ENCODE peak calls at places on chromosomes 1 and 21, in nine cellular contexts. One of them, this sample, is unnamed.

GRCh38 chr21:31731802-31732537 is at the start of gene SCAF4:
- DNase-seq in suprapubic skin: peak; percentile 91
- DNase-seq in fibroblast of the aortic adventitia: peak; percentile 84
- DNase-seq in foreskin fibroblast: peak; percentile 88
- DNase-seq in fibroblast of villous mesenchyme: peak; percentile 91
- DNase-seq in sigmoid colon: peak; percentile 94
- DNase-seq in endodermal cell: peak; percentile 96
- DNase-seq in lower lobe of right lung: peak; percentile 94
- DNase-seq in CD8-positive, alpha-beta T cell: peak; percentile 88
- DNase-seq in this sample: no peak

GRCh38 chr1:89607888-89608626 is 24.9 kb upstream of the LRRC8C start:
- DNase-seq in suprapubic skin: no peak
- DNase-seq in fibroblast of the aortic adventitia: no peak
- DNase-seq in foreskin fibroblast: no peak
- DNase-seq in fibroblast of villous mesenchyme: peak; percentile 69
- DNase-seq in sigmoid colon: no peak
- DNase-seq in endodermal cell: no peak
- DNase-seq in lower lobe of right lung: no peak
- DNase-seq in CD8-positive, alpha-beta T cell: peak; percentile 76
- DNase-seq in this sample: no peak

GRCh38 chr1:112007169-112007568 is 17.7 kb upstream of the KCND3 start:
- DNase-seq in suprapubic skin: no peak
- DNase-seq in fibroblast of the aortic adventitia: no peak
- DNase-seq in foreskin fibroblast: no peak
- DNase-seq in fibroblast of villous mesenchyme: no peak
- DNase-seq in sigmoid colon: no peak
- DNase-seq in endodermal cell: no peak
- DNase-seq in lower lobe of right lung: no peak
- DNase-seq in CD8-positive, alpha-beta T cell: no peak
- DNase-seq in this sample: no peak

GRCh38 chr1:1973716-1974642 is 29.6 kb downstream of the CFAP74 start:
- DNase-seq in suprapubic skin: no peak
- DNase-seq in fibroblast of the aortic adventitia: no peak
- DNase-seq in foreskin fibroblast: no peak
- DNase-seq in fibroblast of villous mesenchyme: no peak
- DNase-seq in sigmoid colon: no peak
- DNase-seq in endodermal cell: peak; percentile 49
- DNase-seq in lower lobe of right lung: no peak
- DNase-seq in CD8-positive, alpha-beta T cell: no peak
- DNase-seq in this sample: no peak

GRCh38 chr1:204442376-204443259 is 31.0 kb upstream of the PPP1R15B start:
- DNase-seq in suprapubic skin: no peak
- DNase-seq in fibroblast of the aortic adventitia: no peak
- DNase-seq in foreskin fibroblast: no peak
- DNase-seq in fibroblast of villous mesenchyme: peak; percentile 43
- DNase-seq in sigmoid colon: no peak
- DNase-seq in endodermal cell: no peak
- DNase-seq in lower lobe of right lung: no peak
- DNase-seq in CD8-positive, alpha-beta T cell: no peak
- DNase-seq in this sample: no peak

GRCh38 chr21:15986277-15986676 is 256.5 kb downstream of the USP25 start:
- DNase-seq in suprapubic skin: no peak
- DNase-seq in fibroblast of the aortic adventitia: peak; percentile 46
- DNase-seq in foreskin fibroblast: no peak
- DNase-seq in fibroblast of villous mesenchyme: no peak
- DNase-seq in sigmoid colon: no peak
- DNase-seq in endodermal cell: no peak
- DNase-seq in lower lobe of right lung: no peak
- DNase-seq in CD8-positive, alpha-beta T cell: no peak
- DNase-seq in this sample: no peak

GRCh38 chr1:5830771-5831599 is 161.2 kb downstream of the NPHP4 start:
- DNase-seq in suprapubic skin: no peak
- DNase-seq in fibroblast of the aortic adventitia: no peak
- DNase-seq in foreskin fibroblast: no peak
- DNase-seq in fibroblast of villous mesenchyme: no peak
- DNase-seq in sigmoid colon: no peak
- DNase-seq in endodermal cell: peak; percentile 97
- DNase-seq in lower lobe of right lung: no peak
- DNase-seq in CD8-positive, alpha-beta T cell: no peak
- DNase-seq in this sample: no peak

GRCh38 chr1:178628637-178629548 is 96.2 kb upstream of the RALGPS2 start:
- DNase-seq in suprapubic skin: no peak
- DNase-seq in fibroblast of the aortic adventitia: peak; percentile 90
- DNase-seq in foreskin fibroblast: peak; percentile 77
- DNase-seq in fibroblast of villous mesenchyme: peak; percentile 62
- DNase-seq in sigmoid colon: no peak
- DNase-seq in endodermal cell: peak; percentile 78
- DNase-seq in lower lobe of right lung: no peak
- DNase-seq in CD8-positive, alpha-beta T cell: no peak
- DNase-seq in this sample: no peak

GRCh38 chr21:29302340-29302991 is 3.7 kb downstream of the BACH1 start:
- DNase-seq in suprapubic skin: no peak
- DNase-seq in fibroblast of the aortic adventitia: peak; percentile 20
- DNase-seq in foreskin fibroblast: no peak
- DNase-seq in fibroblast of villous mesenchyme: peak; percentile 45
- DNase-seq in sigmoid colon: no peak
- DNase-seq in endodermal cell: no peak
- DNase-seq in lower lobe of right lung: no peak
- DNase-seq in CD8-positive, alpha-beta T cell: no peak
- DNase-seq in this sample: peak; percentile 69

GRCh38 chr21:36661511-36662309 is 37.2 kb upstream of the SIM2 start:
- DNase-seq in suprapubic skin: no peak
- DNase-seq in fibroblast of the aortic adventitia: peak; percentile 28
- DNase-seq in foreskin fibroblast: peak; percentile 12
- DNase-seq in fibroblast of villous mesenchyme: peak; percentile 50
- DNase-seq in sigmoid colon: no peak
- DNase-seq in endodermal cell: peak; percentile 82
- DNase-seq in lower lobe of right lung: no peak
- DNase-seq in CD8-positive, alpha-beta T cell: no peak
- DNase-seq in this sample: peak; percentile 23

GRCh38 chr1:68198752-68199151 is 33.6 kb downstream of the WLS start:
- DNase-seq in suprapubic skin: no peak
- DNase-seq in fibroblast of the aortic adventitia: peak; percentile 57
- DNase-seq in foreskin fibroblast: no peak
- DNase-seq in fibroblast of villous mesenchyme: no peak
- DNase-seq in sigmoid colon: no peak
- DNase-seq in endodermal cell: no peak
- DNase-seq in lower lobe of right lung: no peak
- DNase-seq in CD8-positive, alpha-beta T cell: no peak
- DNase-seq in this sample: no peak

GRCh38 chr1:152515454-152515823 is 1.2 kb downstream of the CRCT1 start:
- DNase-seq in suprapubic skin: no peak
- DNase-seq in fibroblast of the aortic adventitia: peak; percentile 8
- DNase-seq in foreskin fibroblast: no peak
- DNase-seq in fibroblast of villous mesenchyme: no peak
- DNase-seq in sigmoid colon: no peak
- DNase-seq in endodermal cell: no peak
- DNase-seq in lower lobe of right lung: no peak
- DNase-seq in CD8-positive, alpha-beta T cell: no peak
- DNase-seq in this sample: no peak

GRCh38 chr21:17610862-17611261 is 1.8 kb downstream of the BTG3 start:
- DNase-seq in suprapubic skin: no peak
- DNase-seq in fibroblast of the aortic adventitia: no peak
- DNase-seq in foreskin fibroblast: no peak
- DNase-seq in fibroblast of villous mesenchyme: peak; percentile 44
- DNase-seq in sigmoid colon: peak; percentile 65
- DNase-seq in endodermal cell: no peak
- DNase-seq in lower lobe of right lung: no peak
- DNase-seq in CD8-positive, alpha-beta T cell: no peak
- DNase-seq in this sample: no peak

GRCh38 chr21:17752171-17752570 is 67.0 kb downstream of the C21orf91 start:
- DNase-seq in suprapubic skin: no peak
- DNase-seq in fibroblast of the aortic adventitia: no peak
- DNase-seq in foreskin fibroblast: no peak
- DNase-seq in fibroblast of villous mesenchyme: no peak
- DNase-seq in sigmoid colon: no peak
- DNase-seq in endodermal cell: no peak
- DNase-seq in lower lobe of right lung: no peak
- DNase-seq in CD8-positive, alpha-beta T cell: no peak
- DNase-seq in this sample: no peak

GRCh38 chr1:17018849-17019248 is 7.1 kb upstream of the ATP13A2 start:
- DNase-seq in suprapubic skin: no peak
- DNase-seq in fibroblast of the aortic adventitia: no peak
- DNase-seq in foreskin fibroblast: no peak
- DNase-seq in fibroblast of villous mesenchyme: no peak
- DNase-seq in sigmoid colon: no peak
- DNase-seq in endodermal cell: peak; percentile 13
- DNase-seq in lower lobe of right lung: no peak
- DNase-seq in CD8-positive, alpha-beta T cell: no peak
- DNase-seq in this sample: no peak

GRCh38 chr1:109620396-109620817 is 770 bp downstream of the AMPD2 start:
- DNase-seq in suprapubic skin: peak; percentile 81
- DNase-seq in fibroblast of the aortic adventitia: peak; percentile 64
- DNase-seq in foreskin fibroblast: peak; percentile 65
- DNase-seq in fibroblast of villous mesenchyme: peak; percentile 72
- DNase-seq in sigmoid colon: peak; percentile 77
- DNase-seq in endodermal cell: peak; percentile 79
- DNase-seq in lower lobe of right lung: no peak
- DNase-seq in CD8-positive, alpha-beta T cell: no peak
- DNase-seq in this sample: no peak

GRCh38 chr1:243325305-243325890 is 69.6 kb downstream of the SDCCAG8 start:
- DNase-seq in suprapubic skin: no peak
- DNase-seq in fibroblast of the aortic adventitia: peak; percentile 86
- DNase-seq in foreskin fibroblast: peak; percentile 36
- DNase-seq in fibroblast of villous mesenchyme: peak; percentile 83
- DNase-seq in sigmoid colon: no peak
- DNase-seq in endodermal cell: no peak
- DNase-seq in lower lobe of right lung: no peak
- DNase-seq in CD8-positive, alpha-beta T cell: no peak
- DNase-seq in this sample: peak; percentile 26

GRCh38 chr1:29471487-29472313 is 235.4 kb downstream of the PTPRU start:
- DNase-seq in suprapubic skin: peak; percentile 59
- DNase-seq in fibroblast of the aortic adventitia: no peak
- DNase-seq in foreskin fibroblast: no peak
- DNase-seq in fibroblast of villous mesenchyme: no peak
- DNase-seq in sigmoid colon: peak; percentile 39
- DNase-seq in endodermal cell: peak; percentile 72
- DNase-seq in lower lobe of right lung: no peak
- DNase-seq in CD8-positive, alpha-beta T cell: no peak
- DNase-seq in this sample: no peak

GRCh38 chr21:37181059-37181458 is 86.1 kb downstream of the VPS26C start:
- DNase-seq in suprapubic skin: no peak
- DNase-seq in fibroblast of the aortic adventitia: no peak
- DNase-seq in foreskin fibroblast: no peak
- DNase-seq in fibroblast of villous mesenchyme: no peak
- DNase-seq in sigmoid colon: no peak
- DNase-seq in endodermal cell: no peak
- DNase-seq in lower lobe of right lung: no peak
- DNase-seq in CD8-positive, alpha-beta T cell: no peak
- DNase-seq in this sample: no peak

GRCh38 chr1:37865348-37866119 is 6.1 kb upstream of the MTF1 start:
- DNase-seq in suprapubic skin: no peak
- DNase-seq in fibroblast of the aortic adventitia: peak; percentile 62
- DNase-seq in foreskin fibroblast: no peak
- DNase-seq in fibroblast of villous mesenchyme: no peak
- DNase-seq in sigmoid colon: no peak
- DNase-seq in endodermal cell: no peak
- DNase-seq in lower lobe of right lung: no peak
- DNase-seq in CD8-positive, alpha-beta T cell: no peak
- DNase-seq in this sample: no peak

GRCh38 chr1:46399307-46399706 is 5.2 kb downstream of the FAAH start:
- DNase-seq in suprapubic skin: no peak
- DNase-seq in fibroblast of the aortic adventitia: no peak
- DNase-seq in foreskin fibroblast: no peak
- DNase-seq in fibroblast of villous mesenchyme: no peak
- DNase-seq in sigmoid colon: peak; percentile 51
- DNase-seq in endodermal cell: no peak
- DNase-seq in lower lobe of right lung: no peak
- DNase-seq in CD8-positive, alpha-beta T cell: no peak
- DNase-seq in this sample: no peak

GRCh38 chr1:190102757-190103326 is 374.8 kb downstream of the BRINP3 start:
- DNase-seq in suprapubic skin: no peak
- DNase-seq in fibroblast of the aortic adventitia: no peak
- DNase-seq in foreskin fibroblast: no peak
- DNase-seq in fibroblast of villous mesenchyme: no peak
- DNase-seq in sigmoid colon: no peak
- DNase-seq in endodermal cell: no peak
- DNase-seq in lower lobe of right lung: no peak
- DNase-seq in CD8-positive, alpha-beta T cell: no peak
- DNase-seq in this sample: no peak

GRCh38 chr1:52904590-52905375 is 16.8 kb downstream of the ECHDC2 start:
- DNase-seq in suprapubic skin: no peak
- DNase-seq in fibroblast of the aortic adventitia: peak; percentile 31
- DNase-seq in foreskin fibroblast: no peak
- DNase-seq in fibroblast of villous mesenchyme: peak; percentile 42
- DNase-seq in sigmoid colon: no peak
- DNase-seq in endodermal cell: peak; percentile 91
- DNase-seq in lower lobe of right lung: no peak
- DNase-seq in CD8-positive, alpha-beta T cell: peak; percentile 57
- DNase-seq in this sample: no peak
- TF ChIP-seq CTCF in suprapubic skin: no peak
- TF ChIP-seq CTCF in fibroblast of the aortic adventitia: peak; percentile 45
- TF ChIP-seq CTCF in foreskin fibroblast: peak; percentile 30
- TF ChIP-seq CTCF in fibroblast of villous mesenchyme: peak; percentile 49
- TF ChIP-seq CTCF in sigmoid colon: no peak
- TF ChIP-seq CTCF in endodermal cell: peak; percentile 82
- TF ChIP-seq CTCF in lower lobe of right lung: no peak
- TF ChIP-seq CTCF in CD8-positive, alpha-beta T cell: peak; percentile 20
- TF ChIP-seq CTCF in this sample: peak; percentile 46

GRCh38 chr21:42571391-42572150 is 57.9 kb downstream of the SLC37A1 start:
- DNase-seq in suprapubic skin: no peak
- DNase-seq in fibroblast of the aortic adventitia: no peak
- DNase-seq in foreskin fibroblast: no peak
- DNase-seq in fibroblast of villous mesenchyme: no peak
- DNase-seq in sigmoid colon: peak; percentile 45
- DNase-seq in endodermal cell: peak; percentile 17
- DNase-seq in lower lobe of right lung: peak; percentile 38
- DNase-seq in CD8-positive, alpha-beta T cell: peak; percentile 42
- DNase-seq in this sample: no peak
- H3K4me3 ChIP-seq in suprapubic skin: no peak overlapping the region
- H3K4me3 ChIP-seq in fibroblast of the aortic adventitia: no peak overlapping the region
- H3K4me3 ChIP-seq in foreskin fibroblast: no peak overlapping the region
- H3K4me3 ChIP-seq in fibroblast of villous mesenchyme: no peak overlapping the region
- H3K4me3 ChIP-seq in sigmoid colon: no peak overlapping the region
- H3K4me3 ChIP-seq in endodermal cell: no peak overlapping the region
- H3K4me3 ChIP-seq in lower lobe of right lung: no peak overlapping the region
- H3K4me3 ChIP-seq in CD8-positive, alpha-beta T cell: no peak overlapping the region
- H3K4me3 ChIP-seq in this sample: no peak overlapping the region

DNA sequence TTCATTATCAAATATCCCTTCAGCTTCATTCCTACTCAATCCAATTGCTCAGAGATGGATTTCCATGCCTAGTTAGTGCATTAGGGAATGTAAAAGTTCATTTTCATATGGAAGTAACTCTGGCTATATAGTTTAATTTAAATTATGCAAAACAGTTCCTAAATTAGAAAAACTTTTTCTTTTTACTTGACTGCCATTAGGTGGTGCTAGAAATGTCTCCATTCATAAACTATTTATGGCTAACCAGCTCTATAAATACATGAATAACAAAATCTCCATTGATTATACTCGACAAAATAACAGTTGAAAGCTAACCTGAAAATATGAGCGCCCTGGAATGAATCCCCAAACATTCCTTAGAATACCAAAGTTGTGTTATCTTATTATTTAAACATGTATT is 311.4 kb downstream of the USH2A start:
- DNase-seq in suprapubic skin: no peak
- DNase-seq in fibroblast of the aortic adventitia: peak; percentile 0
- DNase-seq in foreskin fibroblast: no peak
- DNase-seq in fibroblast of villous mesenchyme: no peak
- DNase-seq in sigmoid colon: no peak
- DNase-seq in endodermal cell: no peak
- DNase-seq in lower lobe of right lung: no peak
- DNase-seq in CD8-positive, alpha-beta T cell: no peak
- DNase-seq in this sample: no peak
- TF ChIP-seq CTCF in suprapubic skin: no peak
- TF ChIP-seq CTCF in fibroblast of the aortic adventitia: peak; percentile 26
- TF ChIP-seq CTCF in foreskin fibroblast: peak; percentile 23
- TF ChIP-seq CTCF in fibroblast of villous mesenchyme: no peak
- TF ChIP-seq CTCF in sigmoid colon: no peak
- TF ChIP-seq CTCF in endodermal cell: peak; percentile 46
- TF ChIP-seq CTCF in lower lobe of right lung: no peak
- TF ChIP-seq CTCF in CD8-positive, alpha-beta T cell: no peak
- TF ChIP-seq CTCF in this sample: peak; percentile 42

GRCh38 chr1:116164056-116164889 is 53.1 kb downstream of the MAB21L3 start:
- DNase-seq in suprapubic skin: no peak
- DNase-seq in fibroblast of the aortic adventitia: no peak
- DNase-seq in foreskin fibroblast: no peak
- DNase-seq in fibroblast of villous mesenchyme: peak; percentile 1
- DNase-seq in sigmoid colon: no peak
- DNase-seq in endodermal cell: peak; percentile 44
- DNase-seq in lower lobe of right lung: no peak
- DNase-seq in CD8-positive, alpha-beta T cell: no peak
- DNase-seq in this sample: no peak
- H3K4me3 ChIP-seq in suprapubic skin: no peak overlapping the region
- H3K4me3 ChIP-seq in fibroblast of the aortic adventitia: peak overlapping the region; percentile 41
- H3K4me3 ChIP-seq in foreskin fibroblast: peak overlapping the region; percentile 18
- H3K4me3 ChIP-seq in fibroblast of villous mesenchyme: peak overlapping the region; percentile 14
- H3K4me3 ChIP-seq in sigmoid colon: no peak overlapping the region
- H3K4me3 ChIP-seq in endodermal cell: no peak overlapping the region
- H3K4me3 ChIP-seq in lower lobe of right lung: no peak overlapping the region
- H3K4me3 ChIP-seq in CD8-positive, alpha-beta T cell: no peak overlapping the region
- H3K4me3 ChIP-seq in this sample: no peak overlapping the region